ENCODE peak calls at places on chromosome X, in seven cellular contexts. A is foreskin fibroblast; U is heart left ventricle; O is H1; F is stimulated activated CD8-positive, alpha-beta memory T cell treated with anti-CD3 and anti-CD28 coated beads, Interleukin-7, amount 100 ng/mL, for 4 hours; C is NCI-H146; Q is suprapubic skin. K is an unnamed sample.

GRCh38 chrX:43225626-43226328 is 430.3 kb upstream of the MAOA start:
- DNase-seq in C (no peak), A (no peak), Q (no peak), O (no peak), U (no peak), F (no peak), K (no peak)

GRCh38 chrX:43559643-43560042 is 96.5 kb upstream of the MAOA start:
- DNase-seq in U (no peak), Q (no peak), F (no peak), O (peak; percentile 27), C (no peak), A (peak; percentile 64), K (no peak)

GRCh38 chrX:20623448-20623847 is 356.7 kb upstream of the RPS6KA3 start:
- DNase-seq in Q (no peak), F (no peak), C (no peak), A (peak; percentile 2), O (no peak), U (no peak), K (no peak)

GRCh38 chrX:57417827-57418226 is 131.3 kb downstream of the FAAH2 start:
- DNase-seq in A (no peak), F (no peak), O (no peak), Q (no peak), U (no peak), C (no peak), K (no peak)

GRCh38 chrX:119757979-119758681 is at the start of gene SOWAHD:
- DNase-seq in O (no peak), A (peak; percentile 47), C (peak; percentile 60), U (peak; percentile 72), F (no peak), Q (peak; percentile 79), K (no peak)

GRCh38 chrX:47283015-47283771 is 50.4 kb downstream of the USP11 start:
- DNase-seq in A (peak; percentile 74), Q (no peak), O (no peak), C (peak; percentile 56), F (no peak), U (no peak), K (no peak)

GRCh38 chrX:136616987-136617685 is 30.8 kb upstream of the CD40LG start:
- DNase-seq in A (no peak), F (peak; percentile 25), Q (no peak), U (no peak), C (no peak), O (no peak), K (no peak)

GRCh38 chrX:66045894-66046293 is 6.0 kb upstream of the VSIG4 start:
- DNase-seq in F (no peak), Q (no peak), O (no peak), U (no peak), A (no peak), C (no peak), K (no peak)

GRCh38 chrX:102959471-102959870 is 22.4 kb downstream of the RAB40AL start:
- DNase-seq in C (no peak), A (peak; percentile 90), F (no peak), O (no peak), Q (no peak), U (no peak), K (no peak)

GRCh38 chrX:34521563-34521962 is 135.5 kb downstream of the TMEM47 start:
- DNase-seq in U (no peak), Q (no peak), F (no peak), A (no peak), C (no peak), O (no peak), K (no peak)

GRCh38 chrX:103211012-103211715 is 3.7 kb upstream of the BEX4 start:
- DNase-seq in C (peak; percentile 31), F (no peak), Q (no peak), A (peak; percentile 63), U (no peak), O (no peak), K (no peak)

GRCh38 chrX:34638116-34638515 is 19.0 kb downstream of the TMEM47 start:
- DNase-seq in Q (no peak), C (peak; percentile 8), O (no peak), U (no peak), F (no peak), A (peak; percentile 63), K (no peak)

GRCh38 chrX:80751456-80751855 is 58.2 kb downstream of the BRWD3 start:
- DNase-seq in O (no peak), F (no peak), A (no peak), C (no peak), U (no peak), Q (no peak), K (peak; percentile 24)

GRCh38 chrX:49986058-49986457 is 63.7 kb downstream of the CLCN5 start:
- DNase-seq in C (no peak), O (no peak), A (no peak), U (no peak), Q (no peak), F (no peak), K (no peak)

GRCh38 chrX:22300130-22300529 is 27.4 kb downstream of the CBLL2 start:
- DNase-seq in F (no peak), U (no peak), C (peak; percentile 55), O (no peak), A (peak; percentile 61), Q (no peak), K (peak; percentile 31)

GRCh38 chrX:118049713-118050112 is 66.9 kb downstream of the KLHL13 start:
- DNase-seq in O (no peak), U (no peak), C (no peak), F (no peak), A (peak; percentile 12), Q (no peak), K (no peak)

GRCh38 chrX:15343075-15343476 is 7.8 kb upstream of the PIGA start:
- DNase-seq in O (no peak), Q (no peak), F (no peak), U (no peak), A (peak; percentile 43), C (no peak), K (no peak)

GRCh38 chrX:133350751-133351150 is 64.5 kb downstream of the GPC4 start:
- DNase-seq in O (no peak), C (no peak), U (no peak), A (peak; percentile 2), Q (no peak), F (no peak), K (no peak)

GRCh38 chrX:154411981-154412340 is 622 bp downstream of the TAFAZZIN start:
- DNase-seq in O (no peak), A (peak; percentile 73), C (peak; percentile 71), U (peak; percentile 75), F (no peak), Q (no peak), K (no peak)

GRCh38 chrX:23854122-23854521 is 53.6 kb downstream of the APOO start:
- DNase-seq in Q (no peak), C (no peak), U (no peak), F (no peak), O (no peak), A (no peak), K (no peak)

GRCh38 chrX:37745835-37746234 is 34.0 kb upstream of the CYBB start:
- DNase-seq in U (no peak), O (no peak), A (peak; percentile 0), Q (no peak), C (no peak), F (no peak), K (no peak)

GRCh38 chrX:65407157-65407626 is 127.4 kb downstream of the LAS1L start:
- DNase-seq in Q (no peak), F (no peak), O (no peak), A (peak; percentile 5), U (no peak), C (no peak), K (no peak)

GRCh38 chrX:77014655-77015377 is 432.4 kb upstream of the FGF16 start:
- DNase-seq in Q (no peak), U (no peak), A (no peak), O (no peak), F (no peak), C (peak; percentile 77), K (no peak)

GRCh38 chrX:44400588-44400987 is 57.1 kb upstream of the EFHC2 start:
- DNase-seq in F (peak; percentile 1), Q (no peak), U (no peak), O (no peak), A (peak; percentile 94), C (no peak), K (peak; percentile 71)

GRCh38 chrX:121581885-121582284 is 534.5 kb downstream of the GLUD2 start:
- DNase-seq in A (no peak), U (no peak), F (no peak), C (no peak), Q (no peak), O (no peak), K (no peak)

GRCh38 chrX:10198254-10198653 is 41.5 kb downstream of the CLCN4 start:
- DNase-seq in A (peak; percentile 41), C (no peak), U (no peak), O (no peak), F (no peak), Q (no peak), K (no peak)

GRCh38 chrX:12819231-12819630 is 28.0 kb downstream of the PRPS2 start:
- DNase-seq in C (no peak), U (no peak), A (peak; percentile 8), F (no peak), Q (no peak), O (no peak), K (no peak)

GRCh38 chrX:23901805-23902204 is 5.9 kb downstream of the APOO start:
- DNase-seq in C (peak; percentile 52), A (peak; percentile 80), U (no peak), O (no peak), Q (no peak), F (peak; percentile 5), K (no peak)

GRCh38 chrX:153878969-153879653 is 6.9 kb downstream of the L1CAM start:
- DNase-seq in C (peak; percentile 81), U (no peak), Q (no peak), O (no peak), F (no peak), A (no peak), K (no peak)

GRCh38 chrX:109848451-109849050 is 115.5 kb upstream of the ACSL4 start:
- DNase-seq in U (no peak), F (no peak), A (no peak), O (no peak), Q (no peak), C (no peak), K (no peak)

GRCh38 chrX:12984629-12985303 is 9.9 kb downstream of the TMSB4X start:
- DNase-seq in C (peak; percentile 87), Q (no peak), F (no peak), U (no peak), O (no peak), A (peak; percentile 37), K (no peak)

GRCh38 chrX:148380614-148381561 is 119.5 kb upstream of the AFF2 start:
- DNase-seq in Q (no peak), C (no peak), U (no peak), A (no peak), F (peak; percentile 32), O (no peak), K (no peak)

GRCh38 chrX:77087529-77088169 is 359.5 kb upstream of the FGF16 start:
- DNase-seq in O (no peak), F (no peak), A (peak; percentile 19), U (no peak), Q (no peak), C (no peak), K (no peak)

K was measured in AG04449.